ENCODE peak calls at places on chromosome 20, in seven cellular contexts. One of them, this sample, is unnamed. For H3K27me3, H3K4me1 and H3K9me3, the result is how much of the 10 kb centered on the place peaks cover.

GRCh38 chr20:19726126-19726525 is 31.9 kb upstream of the RIN2 start:
- DNase-seq in CD8-positive, alpha-beta T cell: no peak
- DNase-seq in IMR-90: peak
- DNase-seq in effector memory CD4-positive, alpha-beta T cell: no peak
- DNase-seq in stomach: no peak
- DNase-seq in astrocyte: peak
- DNase-seq in esophagus squamous epithelium: no peak
- DNase-seq in this sample: no peak

GRCh38 chr20:34264141-34264540 is 22.9 kb downstream of the ASIP start:
- DNase-seq in CD8-positive, alpha-beta T cell: no peak
- DNase-seq in IMR-90: no peak
- DNase-seq in effector memory CD4-positive, alpha-beta T cell: no peak
- DNase-seq in stomach: no peak
- DNase-seq in astrocyte: no peak
- DNase-seq in esophagus squamous epithelium: no peak
- DNase-seq in this sample: no peak

GRCh38 chr20:31833130-31833930 is 12.1 kb downstream of the FOXS1 start:
- DNase-seq in CD8-positive, alpha-beta T cell: peak
- DNase-seq in IMR-90: peak
- DNase-seq in effector memory CD4-positive, alpha-beta T cell: peak
- DNase-seq in stomach: peak
- DNase-seq in astrocyte: no peak
- DNase-seq in esophagus squamous epithelium: no peak
- DNase-seq in this sample: no peak

GRCh38 chr20:7178004-7178403 is 410.5 kb downstream of the BMP2 start:
- DNase-seq in CD8-positive, alpha-beta T cell: no peak
- DNase-seq in IMR-90: no peak
- DNase-seq in effector memory CD4-positive, alpha-beta T cell: no peak
- DNase-seq in stomach: no peak
- DNase-seq in astrocyte: no peak
- DNase-seq in esophagus squamous epithelium: no peak
- DNase-seq in this sample: no peak

GRCh38 chr20:20743511-20744169 is 31.2 kb upstream of the RALGAPA2 start:
- DNase-seq in CD8-positive, alpha-beta T cell: no peak
- DNase-seq in IMR-90: no peak
- DNase-seq in effector memory CD4-positive, alpha-beta T cell: no peak
- DNase-seq in stomach: peak
- DNase-seq in astrocyte: peak
- DNase-seq in esophagus squamous epithelium: no peak
- DNase-seq in this sample: peak

GRCh38 chr20:1707588-1708449 is 50.2 kb upstream of the SIRPG start:
- DNase-seq in CD8-positive, alpha-beta T cell: no peak
- DNase-seq in IMR-90: no peak
- DNase-seq in effector memory CD4-positive, alpha-beta T cell: no peak
- DNase-seq in stomach: no peak
- DNase-seq in astrocyte: no peak
- DNase-seq in esophagus squamous epithelium: no peak
- DNase-seq in this sample: no peak

GRCh38 chr20:38660429-38660828 is 58.8 kb downstream of the ARHGAP40 start:
- DNase-seq in CD8-positive, alpha-beta T cell: no peak
- DNase-seq in IMR-90: no peak
- DNase-seq in effector memory CD4-positive, alpha-beta T cell: no peak
- DNase-seq in stomach: no peak
- DNase-seq in astrocyte: no peak
- DNase-seq in esophagus squamous epithelium: no peak
- DNase-seq in this sample: no peak

GRCh38 chr20:36720510-36720909 is 25.4 kb downstream of the NDRG3 start:
- DNase-seq in CD8-positive, alpha-beta T cell: no peak
- DNase-seq in IMR-90: peak
- DNase-seq in effector memory CD4-positive, alpha-beta T cell: no peak
- DNase-seq in stomach: no peak
- DNase-seq in astrocyte: peak
- DNase-seq in esophagus squamous epithelium: no peak
- DNase-seq in this sample: no peak

GRCh38 chr20:17871181-17871580 is 97.4 kb downstream of the SNX5 start:
- DNase-seq in CD8-positive, alpha-beta T cell: no peak
- DNase-seq in IMR-90: peak
- DNase-seq in effector memory CD4-positive, alpha-beta T cell: no peak
- DNase-seq in stomach: no peak
- DNase-seq in astrocyte: peak
- DNase-seq in esophagus squamous epithelium: no peak
- DNase-seq in this sample: no peak

GRCh38 chr20:48923149-48923718 is 1.7 kb downstream of the ARFGEF2 start:
- DNase-seq in CD8-positive, alpha-beta T cell: no peak
- DNase-seq in IMR-90: no peak
- DNase-seq in effector memory CD4-positive, alpha-beta T cell: no peak
- DNase-seq in stomach: no peak
- DNase-seq in astrocyte: no peak
- DNase-seq in esophagus squamous epithelium: no peak
- DNase-seq in this sample: no peak

GRCh38 chr20:64162239-64162621 is 2.0 kb upstream of the MYT1 start:
- DNase-seq in CD8-positive, alpha-beta T cell: no peak
- DNase-seq in IMR-90: no peak
- DNase-seq in effector memory CD4-positive, alpha-beta T cell: no peak
- DNase-seq in stomach: no peak
- DNase-seq in astrocyte: no peak
- DNase-seq in esophagus squamous epithelium: no peak
- DNase-seq in this sample: no peak
- H3K27me3 ChIP-seq in CD8-positive, alpha-beta T cell: under half
- H3K27me3 ChIP-seq in IMR-90: half or more
- H3K27me3 ChIP-seq in effector memory CD4-positive, alpha-beta T cell: under half
- H3K27me3 ChIP-seq in stomach: under half
- H3K27me3 ChIP-seq in astrocyte: half or more
- H3K27me3 ChIP-seq in esophagus squamous epithelium: under half
- H3K27me3 ChIP-seq in this sample: half or more

DNA sequence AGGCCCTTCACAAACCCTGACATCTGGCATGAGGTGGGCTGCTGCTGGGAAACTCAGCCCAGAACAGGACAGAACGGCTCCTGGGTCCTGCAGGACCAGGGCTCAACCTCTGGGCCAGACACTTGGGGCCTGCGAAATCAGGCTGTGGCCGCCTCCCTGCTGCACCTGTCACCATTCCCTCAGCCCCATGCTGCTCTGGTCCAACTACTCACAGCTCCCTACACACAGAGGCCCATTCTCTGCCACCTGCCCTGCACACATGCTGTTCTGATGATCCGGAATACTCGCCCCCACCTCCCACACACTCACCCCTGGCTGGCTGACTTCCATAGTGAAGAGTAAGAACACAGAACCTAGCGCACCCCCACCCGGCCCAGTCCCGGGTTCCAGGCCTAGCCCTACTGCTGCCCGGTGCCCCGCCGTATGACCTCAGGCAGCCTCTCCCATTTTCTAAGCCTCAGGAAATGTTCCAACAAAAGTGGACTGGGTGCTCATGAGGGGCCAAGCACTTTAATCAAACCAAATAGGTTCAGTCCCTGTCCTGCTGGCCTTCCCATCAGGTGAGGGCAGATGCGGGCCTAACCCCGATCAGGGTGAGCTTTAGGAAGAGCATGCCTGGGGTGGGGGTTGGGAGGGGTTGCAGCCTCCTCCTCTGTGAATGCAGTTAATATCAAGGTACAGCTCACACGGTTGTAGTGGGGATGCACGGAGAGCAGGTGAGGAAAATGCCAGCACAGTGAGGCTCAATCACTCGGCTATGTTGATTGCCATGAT is 3.9 kb downstream of the PEDS1 start:
- DNase-seq in CD8-positive, alpha-beta T cell: no peak
- DNase-seq in IMR-90: no peak
- DNase-seq in effector memory CD4-positive, alpha-beta T cell: no peak
- DNase-seq in stomach: no peak
- DNase-seq in astrocyte: no peak
- DNase-seq in esophagus squamous epithelium: no peak
- DNase-seq in this sample: peak
- H3K4me1 ChIP-seq in CD8-positive, alpha-beta T cell: half or more
- H3K4me1 ChIP-seq in IMR-90: under half
- H3K4me1 ChIP-seq in effector memory CD4-positive, alpha-beta T cell: half or more
- H3K4me1 ChIP-seq in stomach: half or more
- H3K4me1 ChIP-seq in astrocyte: half or more
- H3K4me1 ChIP-seq in esophagus squamous epithelium: half or more
- H3K4me1 ChIP-seq in this sample: under half

GRCh38 chr20:47544240-47544639 is 42.6 kb downstream of the NCOA3 start:
- DNase-seq in CD8-positive, alpha-beta T cell: no peak
- DNase-seq in IMR-90: peak
- DNase-seq in effector memory CD4-positive, alpha-beta T cell: no peak
- DNase-seq in stomach: no peak
- DNase-seq in astrocyte: peak
- DNase-seq in esophagus squamous epithelium: no peak
- DNase-seq in this sample: no peak

GRCh38 chr20:47544852-47545251 is 43.2 kb downstream of the NCOA3 start:
- DNase-seq in CD8-positive, alpha-beta T cell: no peak
- DNase-seq in IMR-90: peak
- DNase-seq in effector memory CD4-positive, alpha-beta T cell: no peak
- DNase-seq in stomach: no peak
- DNase-seq in astrocyte: peak
- DNase-seq in esophagus squamous epithelium: no peak
- DNase-seq in this sample: no peak

GRCh38 chr20:47547034-47547387 is 45.3 kb downstream of the NCOA3 start:
- DNase-seq in CD8-positive, alpha-beta T cell: no peak
- DNase-seq in IMR-90: no peak
- DNase-seq in effector memory CD4-positive, alpha-beta T cell: no peak
- DNase-seq in stomach: no peak
- DNase-seq in astrocyte: no peak
- DNase-seq in esophagus squamous epithelium: no peak
- DNase-seq in this sample: no peak

GRCh38 chr20:47545499-47545898 is 43.8 kb downstream of the NCOA3 start:
- DNase-seq in CD8-positive, alpha-beta T cell: no peak
- DNase-seq in IMR-90: no peak
- DNase-seq in effector memory CD4-positive, alpha-beta T cell: no peak
- DNase-seq in stomach: no peak
- DNase-seq in astrocyte: no peak
- DNase-seq in esophagus squamous epithelium: no peak
- DNase-seq in this sample: no peak

GRCh38 chr20:47546184-47547033 is 44.7 kb downstream of the NCOA3 start:
- DNase-seq in CD8-positive, alpha-beta T cell: no peak
- DNase-seq in IMR-90: peak
- DNase-seq in effector memory CD4-positive, alpha-beta T cell: no peak
- DNase-seq in stomach: no peak
- DNase-seq in astrocyte: peak
- DNase-seq in esophagus squamous epithelium: no peak
- DNase-seq in this sample: no peak
- H3K9me3 ChIP-seq in CD8-positive, alpha-beta T cell: under half
- H3K9me3 ChIP-seq in IMR-90: under half
- H3K9me3 ChIP-seq in effector memory CD4-positive, alpha-beta T cell: under half
- H3K9me3 ChIP-seq in stomach: under half
- H3K9me3 ChIP-seq in astrocyte: under half
- H3K9me3 ChIP-seq in esophagus squamous epithelium: under half
- H3K9me3 ChIP-seq in this sample: under half

GRCh38 chr20:44747166-44748004 is 1.7 kb downstream of the KCNK15 start:
- DNase-seq in CD8-positive, alpha-beta T cell: peak
- DNase-seq in IMR-90: peak
- DNase-seq in effector memory CD4-positive, alpha-beta T cell: no peak
- DNase-seq in stomach: peak
- DNase-seq in astrocyte: peak
- DNase-seq in esophagus squamous epithelium: no peak
- DNase-seq in this sample: no peak
- H3K27me3 ChIP-seq in CD8-positive, alpha-beta T cell: under half
- H3K27me3 ChIP-seq in IMR-90: half or more
- H3K27me3 ChIP-seq in effector memory CD4-positive, alpha-beta T cell: under half
- H3K27me3 ChIP-seq in stomach: under half
- H3K27me3 ChIP-seq in astrocyte: under half
- H3K27me3 ChIP-seq in esophagus squamous epithelium: under half
- H3K27me3 ChIP-seq in this sample: under half

GRCh38 chr20:50843331-50844276 is 48.7 kb downstream of the BCAS4 start:
- DNase-seq in CD8-positive, alpha-beta T cell: no peak
- DNase-seq in IMR-90: no peak
- DNase-seq in effector memory CD4-positive, alpha-beta T cell: no peak
- DNase-seq in stomach: peak
- DNase-seq in astrocyte: no peak
- DNase-seq in esophagus squamous epithelium: no peak
- DNase-seq in this sample: peak
- H3K4me1 ChIP-seq in CD8-positive, alpha-beta T cell: under half
- H3K4me1 ChIP-seq in IMR-90: under half
- H3K4me1 ChIP-seq in effector memory CD4-positive, alpha-beta T cell: under half
- H3K4me1 ChIP-seq in stomach: under half
- H3K4me1 ChIP-seq in astrocyte: under half
- H3K4me1 ChIP-seq in esophagus squamous epithelium: half or more
- H3K4me1 ChIP-seq in this sample: under half

GRCh38 chr20:41598719-41599118 is 19.5 kb downstream of the CHD6 start:
- DNase-seq in CD8-positive, alpha-beta T cell: no peak
- DNase-seq in IMR-90: no peak
- DNase-seq in effector memory CD4-positive, alpha-beta T cell: no peak
- DNase-seq in stomach: no peak
- DNase-seq in astrocyte: no peak
- DNase-seq in esophagus squamous epithelium: no peak
- DNase-seq in this sample: no peak

GRCh38 chr20:41604002-41604401 is 14.2 kb downstream of the CHD6 start:
- DNase-seq in CD8-positive, alpha-beta T cell: no peak
- DNase-seq in IMR-90: no peak
- DNase-seq in effector memory CD4-positive, alpha-beta T cell: no peak
- DNase-seq in stomach: no peak
- DNase-seq in astrocyte: no peak
- DNase-seq in esophagus squamous epithelium: no peak
- DNase-seq in this sample: no peak

GRCh38 chr20:41601742-41602141 is 16.4 kb downstream of the CHD6 start:
- DNase-seq in CD8-positive, alpha-beta T cell: no peak
- DNase-seq in IMR-90: no peak
- DNase-seq in effector memory CD4-positive, alpha-beta T cell: no peak
- DNase-seq in stomach: no peak
- DNase-seq in astrocyte: no peak
- DNase-seq in esophagus squamous epithelium: no peak
- DNase-seq in this sample: no peak

GRCh38 chr20:41599699-41600104 is 18.5 kb downstream of the CHD6 start:
- DNase-seq in CD8-positive, alpha-beta T cell: no peak
- DNase-seq in IMR-90: no peak
- DNase-seq in effector memory CD4-positive, alpha-beta T cell: no peak
- DNase-seq in stomach: no peak
- DNase-seq in astrocyte: no peak
- DNase-seq in esophagus squamous epithelium: no peak
- DNase-seq in this sample: no peak

GRCh38 chr20:41600926-41601631 is 17.1 kb downstream of the CHD6 start:
- DNase-seq in CD8-positive, alpha-beta T cell: no peak
- DNase-seq in IMR-90: no peak
- DNase-seq in effector memory CD4-positive, alpha-beta T cell: no peak
- DNase-seq in stomach: no peak
- DNase-seq in astrocyte: no peak
- DNase-seq in esophagus squamous epithelium: no peak
- DNase-seq in this sample: no peak
- H3K9me3 ChIP-seq in CD8-positive, alpha-beta T cell: under half
- H3K9me3 ChIP-seq in IMR-90: under half
- H3K9me3 ChIP-seq in effector memory CD4-positive, alpha-beta T cell: under half
- H3K9me3 ChIP-seq in stomach: under half
- H3K9me3 ChIP-seq in astrocyte: under half
- H3K9me3 ChIP-seq in esophagus squamous epithelium: half or more
- H3K9me3 ChIP-seq in this sample: half or more

DNA sequence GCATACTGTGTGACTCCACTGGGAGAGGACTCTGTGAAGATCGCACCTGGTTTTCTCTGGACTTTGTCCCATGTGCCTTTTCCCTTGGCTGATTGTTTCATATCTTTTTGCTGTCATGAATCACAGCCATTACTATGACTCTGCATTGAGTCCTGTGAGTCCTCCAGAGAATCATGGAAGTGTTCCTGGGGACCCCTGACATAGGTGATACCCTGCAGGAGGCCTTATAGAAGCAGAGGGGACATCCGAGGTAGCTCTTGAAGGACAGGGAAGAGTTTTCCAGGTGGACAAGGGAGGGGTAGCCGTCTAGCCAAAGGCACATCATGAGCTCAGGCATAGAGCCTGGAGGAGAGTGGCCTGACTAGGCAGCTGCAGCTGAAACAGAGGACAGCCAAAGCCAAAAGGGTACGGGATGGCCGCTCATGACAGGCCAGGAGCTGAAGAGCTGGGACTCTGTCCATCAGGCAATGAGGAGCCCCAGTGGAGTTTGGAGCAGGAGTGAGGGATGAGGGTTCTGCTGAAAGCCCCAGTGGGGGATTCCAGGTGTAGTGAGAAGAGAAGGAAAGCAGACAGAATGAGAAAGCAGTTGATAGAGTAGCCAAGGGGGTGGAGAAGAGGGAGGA is 86.6 kb upstream of the TOX2 start:
- DNase-seq in CD8-positive, alpha-beta T cell: no peak
- DNase-seq in IMR-90: no peak
- DNase-seq in effector memory CD4-positive, alpha-beta T cell: no peak
- DNase-seq in stomach: no peak
- DNase-seq in astrocyte: no peak
- DNase-seq in esophagus squamous epithelium: no peak
- DNase-seq in this sample: no peak
- H3K27me3 ChIP-seq in CD8-positive, alpha-beta T cell: under half
- H3K27me3 ChIP-seq in IMR-90: under half
- H3K27me3 ChIP-seq in effector memory CD4-positive, alpha-beta T cell: under half
- H3K27me3 ChIP-seq in stomach: under half
- H3K27me3 ChIP-seq in astrocyte: under half
- H3K27me3 ChIP-seq in esophagus squamous epithelium: under half
- H3K27me3 ChIP-seq in this sample: under half

This sample was measured in left lung.